ENCODE peak calls at places on chromosome 15, in four cellular contexts. N, F, E and J are unnamed samples.

GRCh38 chr15:72722071-72722696 is 36.2 kb downstream of the BBS4 start:
- DNase-seq in N (peak), F (peak), E (peak), J (peak)

GRCh38 chr15:101642361-101642760 is 9.8 kb downstream of the TM2D3 start:
- DNase-seq in N (no peak), F (no peak), E (no peak), J (peak)

GRCh38 chr15:51382787-51383186 is 41.3 kb downstream of the GLDN start:
- DNase-seq in N (peak), F (no peak), E (peak), J (peak)

GRCh38 chr15:79296583-79296982 is 14.1 kb downstream of the ANKRD34C start:
- DNase-seq in N (no peak), F (no peak), E (no peak), J (no peak)

GRCh38 chr15:64122444-64122843 is 26.7 kb downstream of the SNX1 start:
- DNase-seq in N (no peak), F (no peak), E (no peak), J (no peak)

GRCh38 chr15:73724211-73724610 is 28.9 kb downstream of the INSYN1 start:
- DNase-seq in N (no peak), F (no peak), E (no peak), J (no peak)

GRCh38 chr15:84908564-84908963 is 24.1 kb downstream of the SLC28A1 start:
- DNase-seq in N (no peak), F (no peak), E (no peak), J (no peak)

GRCh38 chr15:28103402-28103801 is 4.3 kb upstream of the OCA2 start:
- DNase-seq in N (no peak), F (no peak), E (no peak), J (no peak)

GRCh38 chr15:51758645-51759044 is 7.2 kb downstream of the TMOD2 start:
- DNase-seq in N (peak), F (no peak), E (no peak), J (no peak)

GRCh38 chr15:68818671-68819450 is 1.8 kb downstream of the ANP32A start:
- DNase-seq in N (no peak), F (no peak), E (peak), J (peak)
- TF ChIP-seq FOS in N (no peak), F (no peak), E (no peak), J (no peak)

GRCh38 chr15:66456211-66456610 is 41.4 kb downstream of the SNAPC5 start:
- DNase-seq in N (peak), F (no peak), E (no peak), J (no peak)
- TF ChIP-seq FOS in N (no peak), F (no peak), E (no peak), J (no peak)

DNA sequence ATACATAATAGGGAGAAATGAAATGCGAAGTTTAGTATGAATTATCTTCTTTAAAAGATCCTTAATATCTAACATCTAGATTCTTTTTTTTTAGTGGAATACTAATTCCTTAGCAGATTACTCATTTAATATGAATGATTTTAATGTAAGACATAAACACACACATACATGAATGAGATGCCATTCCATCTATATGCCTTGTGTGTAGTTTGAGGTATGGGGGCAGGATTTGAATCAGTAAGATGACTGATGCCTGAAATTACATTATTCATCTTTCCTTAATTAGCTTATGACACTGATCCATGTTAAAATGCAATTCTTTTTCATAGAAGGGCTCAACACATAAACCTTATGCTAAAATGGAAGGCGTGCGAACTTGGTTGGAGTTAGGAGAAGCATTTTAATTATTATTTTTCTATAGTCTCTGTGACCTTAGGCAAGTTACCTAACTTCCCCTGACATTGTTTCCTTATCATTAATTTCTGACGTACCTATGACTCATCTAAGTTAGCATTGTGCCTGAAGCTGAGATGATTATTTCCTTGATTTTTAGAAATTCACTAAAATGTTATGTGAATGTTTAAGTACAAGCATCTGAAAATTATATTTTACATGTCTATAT is 10.8 kb upstream of the BNIP2 start:
- DNase-seq in N (peak), F (no peak), E (no peak), J (peak)
- TF ChIP-seq FOS in N (peak), F (no peak), E (no peak), J (peak)

DNA sequence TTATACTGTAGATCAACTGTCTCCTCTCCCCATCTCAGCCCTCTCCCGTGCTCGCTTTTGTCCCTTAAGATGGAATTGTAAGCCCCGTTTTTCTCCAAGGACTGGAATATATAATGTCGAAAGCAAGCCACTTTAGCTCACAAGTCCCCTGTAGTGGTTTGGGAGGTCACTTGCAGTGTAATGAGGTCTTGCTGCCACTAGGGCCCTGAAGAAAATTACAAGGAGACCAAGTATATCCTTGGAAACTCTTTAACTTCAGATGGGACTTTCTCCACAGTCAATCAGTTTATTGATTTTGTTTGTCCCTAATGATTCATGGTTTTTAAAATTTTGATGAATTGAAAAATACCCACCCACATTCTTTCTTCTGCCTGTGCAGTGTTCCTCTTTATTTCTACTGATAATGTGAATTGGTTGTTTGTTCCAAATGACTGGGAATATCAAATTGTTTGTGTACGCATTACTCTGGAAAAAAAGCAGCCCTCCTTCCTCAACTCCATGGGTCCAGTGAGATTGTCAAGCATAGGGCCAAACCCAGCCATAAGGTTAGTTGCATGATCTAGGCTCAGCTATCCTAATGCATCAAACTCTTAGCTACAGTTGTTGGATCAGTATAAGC is 294.8 kb downstream of the MCTP2 start:
- DNase-seq in N (no peak), F (no peak), E (no peak), J (no peak)
- TF ChIP-seq FOS in N (no peak), F (no peak), E (no peak), J (no peak)

DNA sequence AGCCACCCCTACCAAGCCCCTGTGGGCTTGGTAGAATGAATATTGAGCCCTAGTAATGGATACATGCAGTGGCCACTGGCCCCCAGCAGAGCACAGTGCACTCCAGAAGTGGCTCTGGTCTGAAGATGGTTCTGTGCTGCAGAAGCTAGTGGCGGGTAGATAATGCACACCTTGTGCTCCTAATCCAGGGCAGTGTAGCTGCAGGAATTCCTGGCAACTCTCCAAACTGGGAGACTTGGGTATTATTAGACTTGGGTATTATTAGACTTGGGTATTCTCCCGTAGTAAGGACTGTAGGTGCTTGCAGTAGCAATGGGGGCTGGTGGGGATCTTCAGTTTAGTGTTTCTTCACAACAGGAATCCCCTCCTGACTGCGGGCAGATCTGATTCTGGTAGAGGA is 34.7 kb downstream of the NUSAP1 start:
- DNase-seq in N (no peak), F (no peak), E (no peak), J (no peak)
- TF ChIP-seq FOS in N (no peak), F (no peak), E (no peak), J (no peak)